ENCODE peak calls at places on chromosome 18, in seven cellular contexts. E is fibroblast of lung, Q is skeletal muscle cell, W is OCI-LY7, N is GM23248, I is mesendoderm, A is heart right ventricle. X is an unnamed sample.

GRCh38 chr18:13809025-13809384 is 14.9 kb upstream of the MC5R start:
- DNase-seq in E (no peak), Q (no peak), W (no peak), N (no peak), I (peak), A (no peak), X (no peak)

GRCh38 chr18:3455938-3456685 is 6.1 kb downstream of the TGIF1 start:
- DNase-seq in E (peak), Q (no peak), W (no peak), N (peak), I (peak), A (no peak), X (no peak)

GRCh38 chr18:4653418-4653817 is 198.3 kb upstream of the DLGAP1 start:
- DNase-seq in E (no peak), Q (no peak), W (no peak), N (no peak), I (no peak), A (no peak), X (no peak)

GRCh38 chr18:54119524-54120019 is 104.9 kb downstream of the MBD2 start:
- DNase-seq in E (peak), Q (no peak), W (peak), N (peak), I (peak), A (peak), X (peak)

GRCh38 chr18:49406863-49407262 is 53.6 kb downstream of the DYM start:
- DNase-seq in E (no peak), Q (no peak), W (no peak), N (no peak), I (no peak), A (no peak), X (no peak)

GRCh38 chr18:40851014-40851429 is 1104.0 kb upstream of the PIK3C3 start:
- DNase-seq in E (peak), Q (peak), W (no peak), N (peak), I (no peak), A (no peak), X (no peak)

GRCh38 chr18:13501896-13502295 is 224.5 kb downstream of the FAM210A start:
- DNase-seq in E (peak), Q (no peak), W (peak), N (no peak), I (no peak), A (no peak), X (peak)

GRCh38 chr18:57801379-57802165 is 1.5 kb downstream of the ATP8B1 start:
- DNase-seq in E (peak), Q (no peak), W (no peak), N (peak), I (no peak), A (no peak), X (no peak)

GRCh38 chr18:76686737-76687231 is 135.6 kb upstream of the ZNF236 start:
- DNase-seq in E (peak), Q (no peak), W (peak), N (peak), I (peak), A (peak), X (peak)

GRCh38 chr18:9055185-9055584 is 47.3 kb upstream of the NDUFV2 start:
- DNase-seq in E (peak), Q (peak), W (no peak), N (peak), I (no peak), A (no peak), X (peak)

GRCh38 chr18:28512357-28512756 is 335.4 kb upstream of the CDH2 start:
- DNase-seq in E (no peak), Q (no peak), W (no peak), N (peak), I (no peak), A (no peak), X (peak)
- H3K4me3 ChIP-seq in E (no peak), Q (no peak), W (no peak), N (peak), I (no peak), A (peak), X (no peak)

GRCh38 chr18:23689616-23690504 is 607 bp downstream of the LAMA3 start:
- DNase-seq in E (no peak), Q (no peak), W (no peak), N (no peak), I (peak), A (no peak), X (no peak)
- H3K4me3 ChIP-seq in E (peak), Q (peak), W (no peak), N (peak), I (no peak), A (peak), X (peak)

GRCh38 chr18:6793986-6794385 is 64.5 kb downstream of the ARHGAP28 start:
- DNase-seq in E (no peak), Q (no peak), W (no peak), N (no peak), I (no peak), A (no peak), X (no peak)

GRCh38 chr18:6795307-6795706 is 65.8 kb downstream of the ARHGAP28 start:
- DNase-seq in E (no peak), Q (peak), W (no peak), N (peak), I (no peak), A (no peak), X (no peak)

DNA sequence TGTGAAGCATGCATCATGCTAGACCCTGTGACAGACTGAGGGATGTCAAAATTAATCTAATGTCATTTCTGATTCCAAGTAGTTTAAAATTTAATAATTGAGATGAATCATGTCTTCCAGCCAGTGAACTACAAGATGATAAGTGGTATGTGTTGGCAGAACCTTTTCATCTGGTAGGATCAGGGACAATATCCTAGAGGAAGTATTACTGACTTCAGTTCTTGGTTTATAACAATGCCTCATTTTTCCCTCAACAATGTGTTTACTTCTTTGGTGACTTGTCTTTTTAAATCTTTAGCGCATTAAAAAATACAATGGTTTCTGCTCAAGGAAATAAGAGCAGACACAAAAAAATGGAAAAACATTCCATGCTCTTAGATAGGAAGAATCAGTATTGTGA is 69.4 kb downstream of the ARHGAP28 start:
- DNase-seq in E (no peak), Q (no peak), W (no peak), N (no peak), I (no peak), A (no peak), X (no peak)
- H3K4me3 ChIP-seq in E (no peak), Q (no peak), W (no peak), N (no peak), I (no peak), A (no peak), X (no peak)

GRCh38 chr18:72868666-72869661 is 1.2 kb upstream of the NETO1 start:
- DNase-seq in E (no peak), Q (no peak), W (no peak), N (no peak), I (peak), A (no peak), X (no peak)
- H3K4me3 ChIP-seq in E (peak), Q (peak), W (no peak), N (no peak), I (peak), A (peak), X (no peak)

GRCh38 chr18:79725486-79725885 is 45.9 kb downstream of the CTDP1 start:
- DNase-seq in E (no peak), Q (no peak), W (no peak), N (no peak), I (no peak), A (no peak), X (no peak)
- H3K4me3 ChIP-seq in E (no peak), Q (no peak), W (no peak), N (no peak), I (no peak), A (no peak), X (no peak)

DNA sequence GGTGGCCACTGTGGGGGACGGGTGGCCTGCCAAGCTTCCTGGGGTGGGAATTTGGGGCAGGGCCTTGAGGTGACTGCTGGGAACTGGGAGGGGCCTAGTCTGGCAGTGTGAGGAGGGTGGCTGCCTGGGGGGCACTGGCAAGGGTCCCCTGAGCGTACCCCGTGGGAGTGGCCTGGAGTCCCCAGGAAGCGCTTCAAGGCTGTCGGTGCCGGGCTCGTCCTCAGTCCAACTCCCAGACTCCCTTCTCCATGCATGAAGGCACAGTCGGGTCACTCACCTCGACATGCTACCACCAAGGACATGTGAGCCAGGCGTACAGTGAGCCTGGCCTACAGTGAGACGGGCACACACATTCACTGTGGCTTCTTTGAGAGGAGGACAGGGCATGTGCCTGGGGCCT is 105.3 kb downstream of the SMIM21 start:
- DNase-seq in E (no peak), Q (no peak), W (no peak), N (no peak), I (no peak), A (no peak), X (no peak)
- H3K4me3 ChIP-seq in E (no peak), Q (no peak), W (no peak), N (no peak), I (no peak), A (no peak), X (no peak)

GRCh38 chr18:28201056-28201455 is 24.1 kb upstream of the CDH2 start:
- DNase-seq in E (no peak), Q (no peak), W (no peak), N (no peak), I (no peak), A (no peak), X (no peak)
- H3K4me3 ChIP-seq in E (no peak), Q (no peak), W (no peak), N (no peak), I (no peak), A (no peak), X (no peak)

GRCh38 chr18:33432857-33433256 is 7.7 kb downstream of the CCDC178 start:
- DNase-seq in E (peak), Q (no peak), W (no peak), N (no peak), I (no peak), A (no peak), X (no peak)
- H3K4me3 ChIP-seq in E (no peak), Q (no peak), W (no peak), N (no peak), I (no peak), A (no peak), X (no peak)

GRCh38 chr18:47644896-47645295 is 285.6 kb downstream of the SMAD2 start:
- DNase-seq in E (no peak), Q (no peak), W (no peak), N (no peak), I (no peak), A (no peak), X (no peak)
- H3K4me3 ChIP-seq in E (no peak), Q (no peak), W (no peak), N (no peak), I (no peak), A (no peak), X (no peak)